ENCODE peak calls at places on chromosomes 5 and 9, in five cellular contexts. O is tibial nerve, N is spleen, P is cardiac muscle cell, W is Karpas-422. I is an unnamed sample.

GRCh38 chr5:33772276-33772990 is 119.4 kb downstream of the ADAMTS12 start:
- DNase-seq in P (peak; percentile 48), W (no peak), N (no peak), O (no peak), I (no peak)

GRCh38 chr5:11777096-11777495 is 127.2 kb downstream of the CTNND2 start:
- DNase-seq in O (no peak), P (no peak), N (no peak), W (no peak), I (no peak)

GRCh38 chr5:61018102-61018501 is 73.1 kb downstream of the NDUFAF2 start:
- DNase-seq in N (no peak), W (no peak), O (no peak), P (no peak), I (no peak)

GRCh38 chr9:16121593-16121992 is 568.8 kb downstream of the CCDC171 start:
- DNase-seq in N (no peak), P (no peak), O (no peak), W (no peak), I (no peak)

GRCh38 chr5:146644811-146645210 is 128.8 kb upstream of the GPR151 start:
- DNase-seq in N (no peak), W (no peak), O (no peak), P (no peak), I (no peak)

GRCh38 chr9:17528859-17529258 is 50.0 kb upstream of the SH3GL2 start:
- DNase-seq in O (no peak), W (peak; percentile 49), P (no peak), N (no peak), I (no peak)

GRCh38 chr9:38215465-38215864 is 146.4 kb upstream of the SHB start:
- DNase-seq in N (no peak), W (no peak), P (no peak), O (no peak), I (no peak)

GRCh38 chr5:157602505-157602904 is 26.9 kb upstream of the ADAM19 start:
- DNase-seq in N (no peak), O (no peak), P (no peak), W (peak; percentile 50), I (no peak)

GRCh38 chr5:96563816-96564215 is 98.4 kb upstream of the CAST start:
- DNase-seq in W (no peak), N (no peak), P (no peak), O (no peak), I (no peak)

GRCh38 chr9:89312154-89312616 is 1.2 kb downstream of the CKS2 start:
- DNase-seq in W (peak; percentile 66), P (peak; percentile 21), O (no peak), N (no peak), I (peak; percentile 52)

GRCh38 chr9:128114326-128115186 is 13.0 kb downstream of the PTGES2 start:
- DNase-seq in O (no peak), N (peak; percentile 73), W (peak; percentile 38), P (no peak), I (no peak)

GRCh38 chr5:154237946-154238345 is 47.4 kb downstream of the GALNT10 start:
- DNase-seq in W (no peak), P (no peak), O (no peak), N (no peak), I (no peak)

GRCh38 chr5:157571357-157571827 is 4.2 kb downstream of the ADAM19 start:
- DNase-seq in W (peak; percentile 83), N (peak; percentile 87), P (peak; percentile 60), O (no peak), I (peak; percentile 63)

GRCh38 chr9:120729796-120730195 is 15.5 kb upstream of the MEGF9 start:
- DNase-seq in N (no peak), P (no peak), W (peak; percentile 92), O (no peak), I (no peak)

GRCh38 chr9:26169684-26170083 is 491.4 kb upstream of the TUSC1 start:
- DNase-seq in O (no peak), W (no peak), P (no peak), N (no peak), I (no peak)

GRCh38 chr5:141615991-141616715 is 2.6 kb downstream of the DIAPH1 start:
- DNase-seq in O (no peak), W (peak; percentile 46), N (no peak), P (no peak), I (no peak)

GRCh38 chr5:152560508-152561137 is 155.5 kb upstream of the NMUR2 start:
- DNase-seq in W (peak; percentile 81), N (peak; percentile 76), O (peak; percentile 57), P (peak; percentile 75), I (peak; percentile 1)

GRCh38 chr9:108080285-108080684 is 590.7 kb upstream of the KLF4 start:
- DNase-seq in P (no peak), W (no peak), O (no peak), N (no peak), I (no peak)

GRCh38 chr9:132670816-132671371 is 630 bp downstream of the GTF3C4 start:
- DNase-seq in N (peak; percentile 78), P (peak; percentile 23), W (peak; percentile 59), O (no peak), I (peak; percentile 58)

GRCh38 chr9:86720893-86721698 is 226.2 kb downstream of the GAS1 start:
- DNase-seq in P (no peak), N (no peak), O (no peak), W (no peak), I (no peak)

GRCh38 chr9:127884427-127884911 is 7.0 kb upstream of the AK1 start:
- DNase-seq in O (no peak), P (peak; percentile 47), N (peak; percentile 68), W (no peak), I (no peak)

GRCh38 chr5:140178082-140178410 is 3.1 kb downstream of the CYSTM1 start:
- DNase-seq in N (no peak), W (peak; percentile 22), O (no peak), P (no peak), I (no peak)

GRCh38 chr9:7147136-7148090 is 389.6 kb downstream of the KDM4C start:
- DNase-seq in W (no peak), N (peak; percentile 69), P (peak; percentile 55), O (peak; percentile 12), I (no peak)

GRCh38 chr5:125409496-125410351 is 663.3 kb upstream of the ZNF608 start:
- DNase-seq in P (peak; percentile 57), W (no peak), N (no peak), O (no peak), I (no peak)

GRCh38 chr9:74887041-74887980 is at the start of gene TRPM6:
- DNase-seq in O (peak; percentile 64), P (peak; percentile 74), N (peak; percentile 95), W (no peak), I (peak; percentile 36)

GRCh38 chr5:31880460-31880859 is 241.5 kb downstream of the PDZD2 start:
- DNase-seq in N (no peak), P (no peak), W (no peak), O (no peak), I (no peak)

GRCh38 chr5:54876561-54876960 is 108.8 kb downstream of the ESM1 start:
- DNase-seq in N (no peak), O (no peak), W (no peak), P (no peak), I (no peak)

GRCh38 chr9:124769451-124770358 is 1.4 kb downstream of the NR6A1 start:
- DNase-seq in W (peak; percentile 66), N (peak; percentile 88), P (peak; percentile 67), O (no peak), I (no peak)

GRCh38 chr5:36079200-36079761 is 12.6 kb upstream of the UGT3A2 start:
- DNase-seq in W (peak; percentile 81), P (peak; percentile 65), N (no peak), O (peak; percentile 32), I (no peak)

GRCh38 chr5:108025957-108026356 is 355.2 kb upstream of the EFNA5 start:
- DNase-seq in O (no peak), P (no peak), W (no peak), N (no peak), I (no peak)

GRCh38 chr5:116759860-116760644 is 185.4 kb upstream of the SEMA6A start:
- DNase-seq in W (no peak), P (no peak), O (no peak), N (no peak), I (no peak)

GRCh38 chr9:78437721-78438610 is 141.0 kb downstream of the PSAT1 start:
- DNase-seq in O (no peak), W (no peak), P (no peak), N (no peak), I (no peak)

GRCh38 chr5:98587166-98587565 is 186.3 kb upstream of the RGMB start:
- DNase-seq in W (no peak), N (no peak), P (no peak), O (no peak), I (no peak)

GRCh38 chr5:56246769-56247168 is 13.6 kb upstream of the ANKRD55 start:
- DNase-seq in W (no peak), O (no peak), N (no peak), P (no peak), I (no peak)

GRCh38 chr9:35074141-35074540 is 1.7 kb upstream of the VCP start:
- DNase-seq in N (peak; percentile 69), O (no peak), P (no peak), W (no peak), I (no peak)
- H3K36me3 ChIP-seq in N (no peaks in the 10 kb centered on the region), O (no peaks in the 10 kb centered on the region), P (no peaks in the 10 kb centered on the region), W (peaks cover 12% of the 10 kb centered on the region), I (peaks cover 13% of the 10 kb centered on the region)

GRCh38 chr5:89968870-89969472 is 440.6 kb downstream of the CETN3 start:
- DNase-seq in W (no peak), N (no peak), P (no peak), O (no peak), I (no peak)
- H3K27ac ChIP-seq in W (no peak overlapping the region), N (peak overlapping the region; percentile 10), P (no peak overlapping the region), O (no peak overlapping the region), I (no peak overlapping the region)

DNA sequence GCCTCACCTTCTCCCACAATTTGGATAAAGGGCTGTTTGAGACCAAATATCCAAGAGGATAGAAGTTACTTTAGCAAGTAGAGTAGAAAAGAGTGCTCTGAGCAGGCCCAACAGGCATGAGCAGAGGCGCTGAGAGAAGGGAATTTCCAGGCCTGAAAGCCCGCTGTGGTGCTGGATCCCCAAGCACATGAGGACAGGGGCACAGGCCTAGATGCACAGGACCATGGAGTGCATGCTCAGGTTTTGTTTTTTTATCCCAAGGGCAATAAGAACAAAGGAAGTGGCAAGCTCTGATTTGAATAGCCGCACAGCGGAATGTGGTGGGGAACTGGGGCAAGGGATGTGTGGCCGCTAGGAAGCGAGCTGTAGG is 33.3 kb downstream of the OSMR start:
- DNase-seq in P (no peak), N (no peak), O (no peak), W (no peak), I (no peak)
- H3K36me3 ChIP-seq in P (no peaks in the 10 kb centered on the region), N (peaks cover 8% of the 10 kb centered on the region), O (no peaks in the 10 kb centered on the region), W (no peaks in the 10 kb centered on the region), I (no peaks in the 10 kb centered on the region)

GRCh38 chr9:4689687-4690104 is 10.3 kb downstream of the CDC37L1 start:
- DNase-seq in O (no peak), P (no peak), N (no peak), W (no peak), I (no peak)
- H3K27ac ChIP-seq in O (no peak overlapping the region), P (peak overlapping the region; percentile 58), N (no peak overlapping the region), W (peak overlapping the region; percentile 10), I (no peak overlapping the region)

DNA sequence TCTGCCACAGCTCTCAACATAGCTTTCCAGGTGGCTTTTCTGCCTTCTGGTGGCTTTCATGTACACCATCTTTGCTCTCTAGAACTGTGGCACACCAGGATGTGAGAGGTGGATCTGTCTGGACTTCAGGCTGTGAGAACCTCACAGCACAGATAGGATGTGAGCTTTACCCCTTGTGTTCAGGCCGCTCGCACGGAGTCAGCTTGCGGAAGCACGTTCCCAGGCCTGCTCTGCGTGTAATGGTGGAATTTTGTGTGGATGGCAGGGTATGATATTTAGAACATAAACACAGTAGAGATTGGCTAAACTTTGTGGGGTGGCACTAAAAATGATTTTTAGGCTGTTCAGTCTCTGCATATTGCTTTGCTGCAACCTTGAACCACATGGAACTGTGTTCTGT is 250.5 kb downstream of the FANCC start:
- DNase-seq in W (no peak), O (no peak), P (no peak), N (no peak), I (no peak)
- H3K36me3 ChIP-seq in W (no peaks in the 10 kb centered on the region), O (no peaks in the 10 kb centered on the region), P (peaks cover 10% of the 10 kb centered on the region), N (peaks cover 16% of the 10 kb centered on the region), I (no peaks in the 10 kb centered on the region)